ENCODE peak calls at places on chromosomes 2 and 18, in seven cellular contexts. One of them, this sample, is unnamed.

GRCh38 chr2:32212293-32212692 is 46.6 kb downstream of the SLC30A6 start:
- DNase-seq in H1: no peak
- DNase-seq in lung microvascular endothelial cell: no peak
- DNase-seq in caudate nucleus: no peak
- DNase-seq in left lung: no peak
- DNase-seq in LHCN-M2: no peak
- DNase-seq in activated T-cell treated with anti-CD3 and anti-CD28 coated beads for 48 hours: no peak
- DNase-seq in this sample: no peak

GRCh38 chr2:217868911-217869334 is 133.9 kb downstream of the TNS1 start:
- DNase-seq in lung microvascular endothelial cell: peak; percentile 69
- DNase-seq in left lung: no peak
- DNase-seq in caudate nucleus: no peak
- DNase-seq in H1: no peak
- DNase-seq in activated T-cell treated with anti-CD3 and anti-CD28 coated beads for 48 hours: no peak
- DNase-seq in LHCN-M2: peak; percentile 64
- DNase-seq in this sample: no peak

GRCh38 chr2:9112079-9112721 is 94.4 kb upstream of the ASAP2 start:
- DNase-seq in activated T-cell treated with anti-CD3 and anti-CD28 coated beads for 48 hours: no peak
- DNase-seq in left lung: peak; percentile 84
- DNase-seq in caudate nucleus: peak; percentile 16
- DNase-seq in LHCN-M2: peak; percentile 81
- DNase-seq in H1: no peak
- DNase-seq in lung microvascular endothelial cell: peak; percentile 85
- DNase-seq in this sample: no peak

GRCh38 chr2:26462511-26463251 is 15.2 kb downstream of the OTOF start:
- DNase-seq in left lung: no peak
- DNase-seq in activated T-cell treated with anti-CD3 and anti-CD28 coated beads for 48 hours: no peak
- DNase-seq in caudate nucleus: peak; percentile 23
- DNase-seq in LHCN-M2: peak; percentile 58
- DNase-seq in H1: peak; percentile 27
- DNase-seq in lung microvascular endothelial cell: peak; percentile 50
- DNase-seq in this sample: no peak

GRCh38 chr2:33426666-33427231 is 49.7 kb upstream of the RASGRP3 start:
- DNase-seq in left lung: no peak
- DNase-seq in activated T-cell treated with anti-CD3 and anti-CD28 coated beads for 48 hours: no peak
- DNase-seq in H1: no peak
- DNase-seq in LHCN-M2: peak; percentile 71
- DNase-seq in lung microvascular endothelial cell: peak; percentile 73
- DNase-seq in caudate nucleus: no peak
- DNase-seq in this sample: no peak

GRCh38 chr2:238914648-238915015 is 66.7 kb downstream of the TWIST2 start:
- DNase-seq in left lung: peak; percentile 36
- DNase-seq in LHCN-M2: peak; percentile 73
- DNase-seq in activated T-cell treated with anti-CD3 and anti-CD28 coated beads for 48 hours: no peak
- DNase-seq in H1: no peak
- DNase-seq in caudate nucleus: no peak
- DNase-seq in lung microvascular endothelial cell: peak; percentile 62
- DNase-seq in this sample: no peak

GRCh38 chr18:63427566-63427965 is 5.3 kb upstream of the VPS4B start:
- DNase-seq in LHCN-M2: no peak
- DNase-seq in caudate nucleus: no peak
- DNase-seq in activated T-cell treated with anti-CD3 and anti-CD28 coated beads for 48 hours: no peak
- DNase-seq in lung microvascular endothelial cell: peak; percentile 19
- DNase-seq in left lung: no peak
- DNase-seq in H1: peak; percentile 15
- DNase-seq in this sample: no peak

GRCh38 chr18:50970006-50970405 is 2.2 kb downstream of the ELAC1 start:
- DNase-seq in caudate nucleus: no peak
- DNase-seq in activated T-cell treated with anti-CD3 and anti-CD28 coated beads for 48 hours: no peak
- DNase-seq in lung microvascular endothelial cell: no peak
- DNase-seq in H1: no peak
- DNase-seq in LHCN-M2: no peak
- DNase-seq in left lung: no peak
- DNase-seq in this sample: no peak

GRCh38 chr2:111708478-111708877 is 175.5 kb downstream of the ANAPC1 start:
- DNase-seq in left lung: no peak
- DNase-seq in LHCN-M2: no peak
- DNase-seq in activated T-cell treated with anti-CD3 and anti-CD28 coated beads for 48 hours: no peak
- DNase-seq in caudate nucleus: no peak
- DNase-seq in H1: no peak
- DNase-seq in lung microvascular endothelial cell: no peak
- DNase-seq in this sample: no peak

GRCh38 chr2:181904022-181904632 is 12.6 kb downstream of the ITPRID2 start:
- DNase-seq in caudate nucleus: no peak
- DNase-seq in LHCN-M2: peak; percentile 47
- DNase-seq in activated T-cell treated with anti-CD3 and anti-CD28 coated beads for 48 hours: no peak
- DNase-seq in H1: no peak
- DNase-seq in left lung: no peak
- DNase-seq in lung microvascular endothelial cell: peak; percentile 68
- DNase-seq in this sample: no peak

GRCh38 chr18:6482198-6482977 is 67.7 kb upstream of the L3MBTL4 start:
- DNase-seq in caudate nucleus: no peak
- DNase-seq in activated T-cell treated with anti-CD3 and anti-CD28 coated beads for 48 hours: peak; percentile 3
- DNase-seq in left lung: peak; percentile 88
- DNase-seq in lung microvascular endothelial cell: no peak
- DNase-seq in LHCN-M2: peak; percentile 58
- DNase-seq in H1: peak; percentile 68
- DNase-seq in this sample: peak; percentile 6

GRCh38 chr2:10658914-10659257 is 30.9 kb downstream of the NOL10 start:
- DNase-seq in caudate nucleus: no peak
- DNase-seq in H1: no peak
- DNase-seq in LHCN-M2: no peak
- DNase-seq in activated T-cell treated with anti-CD3 and anti-CD28 coated beads for 48 hours: no peak
- DNase-seq in lung microvascular endothelial cell: no peak
- DNase-seq in left lung: no peak
- DNase-seq in this sample: no peak

GRCh38 chr18:79884296-79884962 is 67.0 kb downstream of the SLC66A2 start:
- DNase-seq in left lung: peak; percentile 66
- DNase-seq in lung microvascular endothelial cell: no peak
- DNase-seq in H1: no peak
- DNase-seq in activated T-cell treated with anti-CD3 and anti-CD28 coated beads for 48 hours: no peak
- DNase-seq in LHCN-M2: no peak
- DNase-seq in caudate nucleus: no peak
- DNase-seq in this sample: no peak

GRCh38 chr2:168189835-168190426 is 57.5 kb downstream of the STK39 start:
- DNase-seq in activated T-cell treated with anti-CD3 and anti-CD28 coated beads for 48 hours: no peak
- DNase-seq in left lung: no peak
- DNase-seq in H1: no peak
- DNase-seq in caudate nucleus: no peak
- DNase-seq in lung microvascular endothelial cell: peak; percentile 87
- DNase-seq in LHCN-M2: peak; percentile 64
- DNase-seq in this sample: no peak

GRCh38 chr2:43183743-43184142 is 42.7 kb downstream of the ZFP36L2 start:
- DNase-seq in H1: no peak
- DNase-seq in lung microvascular endothelial cell: no peak
- DNase-seq in left lung: no peak
- DNase-seq in activated T-cell treated with anti-CD3 and anti-CD28 coated beads for 48 hours: no peak
- DNase-seq in LHCN-M2: no peak
- DNase-seq in caudate nucleus: no peak
- DNase-seq in this sample: no peak

GRCh38 chr2:85847051-85847588 is 41.7 kb downstream of the ST3GAL5 start:
- DNase-seq in LHCN-M2: no peak
- DNase-seq in H1: no peak
- DNase-seq in activated T-cell treated with anti-CD3 and anti-CD28 coated beads for 48 hours: no peak
- DNase-seq in lung microvascular endothelial cell: no peak
- DNase-seq in caudate nucleus: no peak
- DNase-seq in left lung: no peak
- DNase-seq in this sample: no peak

GRCh38 chr2:140600116-140600515 is 1530.7 kb downstream of the LRP1B start:
- DNase-seq in LHCN-M2: peak; percentile 76
- DNase-seq in activated T-cell treated with anti-CD3 and anti-CD28 coated beads for 48 hours: no peak
- DNase-seq in left lung: no peak
- DNase-seq in H1: no peak
- DNase-seq in caudate nucleus: no peak
- DNase-seq in lung microvascular endothelial cell: no peak
- DNase-seq in this sample: no peak

GRCh38 chr2:23697676-23698075 is 229.2 kb downstream of the ATAD2B start:
- DNase-seq in left lung: no peak
- DNase-seq in H1: no peak
- DNase-seq in LHCN-M2: peak; percentile 8
- DNase-seq in lung microvascular endothelial cell: peak; percentile 83
- DNase-seq in caudate nucleus: no peak
- DNase-seq in activated T-cell treated with anti-CD3 and anti-CD28 coated beads for 48 hours: no peak
- DNase-seq in this sample: no peak

GRCh38 chr2:150919899-150920298 is 341.8 kb downstream of the RBM43 start:
- DNase-seq in left lung: no peak
- DNase-seq in activated T-cell treated with anti-CD3 and anti-CD28 coated beads for 48 hours: no peak
- DNase-seq in lung microvascular endothelial cell: no peak
- DNase-seq in LHCN-M2: peak; percentile 22
- DNase-seq in H1: no peak
- DNase-seq in caudate nucleus: no peak
- DNase-seq in this sample: no peak

GRCh38 chr2:26144031-26144430 is 28.9 kb upstream of the GAREM2 start:
- DNase-seq in activated T-cell treated with anti-CD3 and anti-CD28 coated beads for 48 hours: no peak
- DNase-seq in caudate nucleus: no peak
- DNase-seq in left lung: no peak
- DNase-seq in LHCN-M2: no peak
- DNase-seq in lung microvascular endothelial cell: no peak
- DNase-seq in H1: no peak
- DNase-seq in this sample: no peak

GRCh38 chr2:45935791-45936622 is 284.5 kb downstream of the PRKCE start:
- DNase-seq in H1: no peak
- DNase-seq in LHCN-M2: peak; percentile 98
- DNase-seq in activated T-cell treated with anti-CD3 and anti-CD28 coated beads for 48 hours: peak; percentile 35
- DNase-seq in lung microvascular endothelial cell: peak; percentile 95
- DNase-seq in left lung: peak; percentile 94
- DNase-seq in caudate nucleus: peak; percentile 65
- DNase-seq in this sample: peak; percentile 61

GRCh38 chr2:20723543-20723942 is 56.6 kb downstream of the GDF7 start:
- DNase-seq in activated T-cell treated with anti-CD3 and anti-CD28 coated beads for 48 hours: no peak
- DNase-seq in left lung: no peak
- DNase-seq in lung microvascular endothelial cell: peak; percentile 56
- DNase-seq in H1: no peak
- DNase-seq in caudate nucleus: no peak
- DNase-seq in LHCN-M2: no peak
- DNase-seq in this sample: no peak

GRCh38 chr2:189082576-189082975 is 97.0 kb downstream of the COL5A2 start:
- DNase-seq in left lung: peak; percentile 30
- DNase-seq in caudate nucleus: no peak
- DNase-seq in LHCN-M2: peak; percentile 48
- DNase-seq in lung microvascular endothelial cell: no peak
- DNase-seq in H1: no peak
- DNase-seq in activated T-cell treated with anti-CD3 and anti-CD28 coated beads for 48 hours: no peak
- DNase-seq in this sample: no peak

GRCh38 chr18:24959100-24959499 is 392.9 kb downstream of the ZNF521 start:
- DNase-seq in LHCN-M2: no peak
- DNase-seq in left lung: no peak
- DNase-seq in caudate nucleus: no peak
- DNase-seq in lung microvascular endothelial cell: no peak
- DNase-seq in activated T-cell treated with anti-CD3 and anti-CD28 coated beads for 48 hours: no peak
- DNase-seq in H1: no peak
- DNase-seq in this sample: no peak

GRCh38 chr2:102788880-102789250 is 27.0 kb downstream of the TMEM182 start:
- DNase-seq in lung microvascular endothelial cell: no peak
- DNase-seq in LHCN-M2: no peak
- DNase-seq in activated T-cell treated with anti-CD3 and anti-CD28 coated beads for 48 hours: no peak
- DNase-seq in left lung: no peak
- DNase-seq in H1: no peak
- DNase-seq in caudate nucleus: no peak
- DNase-seq in this sample: no peak

GRCh38 chr2:112118148-112118547 is 20.0 kb upstream of the FBLN7 start:
- DNase-seq in left lung: no peak
- DNase-seq in activated T-cell treated with anti-CD3 and anti-CD28 coated beads for 48 hours: no peak
- DNase-seq in lung microvascular endothelial cell: no peak
- DNase-seq in caudate nucleus: no peak
- DNase-seq in H1: no peak
- DNase-seq in LHCN-M2: no peak
- DNase-seq in this sample: no peak

GRCh38 chr2:228136027-228136426 is 45.5 kb downstream of the SPHKAP start:
- DNase-seq in H1: no peak
- DNase-seq in caudate nucleus: no peak
- DNase-seq in lung microvascular endothelial cell: no peak
- DNase-seq in left lung: no peak
- DNase-seq in activated T-cell treated with anti-CD3 and anti-CD28 coated beads for 48 hours: no peak
- DNase-seq in LHCN-M2: no peak
- DNase-seq in this sample: no peak

GRCh38 chr2:126527836-126528490 is 128.0 kb upstream of the GYPC start:
- DNase-seq in H1: peak; percentile 39
- DNase-seq in lung microvascular endothelial cell: peak; percentile 47
- DNase-seq in LHCN-M2: peak; percentile 3
- DNase-seq in left lung: no peak
- DNase-seq in caudate nucleus: no peak
- DNase-seq in activated T-cell treated with anti-CD3 and anti-CD28 coated beads for 48 hours: peak; percentile 41
- DNase-seq in this sample: no peak

GRCh38 chr2:133139847-133140533 is 428.3 kb downstream of the NCKAP5 start:
- DNase-seq in H1: no peak
- DNase-seq in left lung: no peak
- DNase-seq in LHCN-M2: no peak
- DNase-seq in caudate nucleus: no peak
- DNase-seq in activated T-cell treated with anti-CD3 and anti-CD28 coated beads for 48 hours: no peak
- DNase-seq in lung microvascular endothelial cell: no peak
- DNase-seq in this sample: no peak

GRCh38 chr2:54724560-54725342 is 1.3 kb downstream of the EML6 start:
- DNase-seq in lung microvascular endothelial cell: peak; percentile 25
- DNase-seq in left lung: peak; percentile 86
- DNase-seq in caudate nucleus: peak; percentile 20
- DNase-seq in LHCN-M2: no peak
- DNase-seq in activated T-cell treated with anti-CD3 and anti-CD28 coated beads for 48 hours: no peak
- DNase-seq in H1: no peak
- DNase-seq in this sample: no peak

GRCh38 chr2:43100883-43101662 is 125.3 kb downstream of the ZFP36L2 start:
- DNase-seq in left lung: peak; percentile 82
- DNase-seq in LHCN-M2: no peak
- DNase-seq in lung microvascular endothelial cell: peak; percentile 30
- DNase-seq in activated T-cell treated with anti-CD3 and anti-CD28 coated beads for 48 hours: no peak
- DNase-seq in H1: peak; percentile 44
- DNase-seq in caudate nucleus: peak; percentile 96
- DNase-seq in this sample: peak; percentile 98